ENCODE peak calls at places on chromosomes 12 and 14, in six cellular contexts. I is ovary, D is HCT116, O is heart left ventricle, N is IMR-90, Q is esophagus squamous epithelium. F is an unnamed sample.

GRCh38 chr14:103483600-103483999 is 39.0 kb downstream of the CKB start:
- DNase-seq in N (peak; percentile 98), Q (no peak), D (no peak), I (no peak), O (no peak), F (no peak)

GRCh38 chr12:129540249-129540648 is 363.6 kb downstream of the TMEM132D start:
- DNase-seq in I (no peak), Q (no peak), N (no peak), D (no peak), O (no peak), F (no peak)

GRCh38 chr12:124940393-124941169 is 26.1 kb upstream of the UBC start:
- DNase-seq in O (peak; percentile 94), Q (no peak), D (peak; percentile 86), N (peak; percentile 87), I (peak; percentile 87), F (peak; percentile 95)

GRCh38 chr12:65894624-65895023 is 70.3 kb downstream of the HMGA2 start:
- DNase-seq in Q (no peak), N (no peak), O (no peak), I (no peak), D (no peak), F (no peak)

GRCh38 chr14:57833304-57833703 is 32.6 kb downstream of the SLC35F4 start:
- DNase-seq in D (peak; percentile 96), N (peak; percentile 88), Q (no peak), O (peak; percentile 40), I (peak; percentile 14), F (no peak)

GRCh38 chr14:93727039-93727740 is 61.1 kb downstream of the PRIMA1 start:
- DNase-seq in D (no peak), O (no peak), I (no peak), N (no peak), Q (no peak), F (no peak)

GRCh38 chr12:29743801-29744200 is 39.9 kb downstream of the TMTC1 start:
- DNase-seq in Q (no peak), N (peak; percentile 93), I (no peak), O (no peak), D (no peak), F (no peak)

GRCh38 chr12:47995976-47996375 is 8.3 kb downstream of the COL2A1 start:
- DNase-seq in I (peak; percentile 56), D (no peak), O (no peak), N (peak; percentile 76), Q (no peak), F (no peak)

GRCh38 chr14:104973215-104974145 is 4.7 kb downstream of the AHNAK2 start:
- DNase-seq in I (peak; percentile 82), O (peak; percentile 90), Q (no peak), N (peak; percentile 94), D (peak; percentile 98), F (peak; percentile 50)

GRCh38 chr12:6183689-6184441 is 16.3 kb upstream of the CD9 start:
- DNase-seq in O (no peak), Q (no peak), I (no peak), D (no peak), N (peak; percentile 81), F (no peak)

GRCh38 chr12:38905480-38906351 is at the start of gene CPNE8:
- DNase-seq in N (no peak), I (peak; percentile 83), O (peak; percentile 89), D (peak; percentile 48), Q (peak; percentile 30), F (peak; percentile 78)

GRCh38 chr12:59375633-59376032 is 220.2 kb upstream of the SLC16A7 start:
- DNase-seq in O (no peak), Q (no peak), I (no peak), D (no peak), N (no peak), F (no peak)

GRCh38 chr12:46303039-46303666 is 34.3 kb upstream of the SLC38A1 start:
- DNase-seq in D (peak; percentile 18), O (no peak), N (peak; percentile 33), I (no peak), Q (no peak), F (peak; percentile 28)

GRCh38 chr14:98177551-98177950 is 1094.4 kb downstream of the BCL11B start:
- DNase-seq in N (no peak), Q (no peak), D (no peak), I (no peak), O (no peak), F (no peak)

GRCh38 chr12:117367006-117367638 is 5.7 kb upstream of the NOS1 start:
- DNase-seq in Q (no peak), O (peak; percentile 42), I (peak; percentile 17), N (peak; percentile 53), D (peak; percentile 69), F (peak; percentile 91)

GRCh38 chr14:53032161-53032803 is 81.4 kb upstream of the FERMT2 start:
- DNase-seq in N (peak; percentile 88), O (no peak), I (no peak), Q (no peak), D (peak; percentile 40), F (peak; percentile 48)

GRCh38 chr14:35414365-35414764 is 9.8 kb upstream of the NFKBIA start:
- DNase-seq in N (peak; percentile 49), D (no peak), Q (no peak), O (peak; percentile 47), I (no peak), F (no peak)

GRCh38 chr14:104794099-104794498 is 1.4 kb downstream of the AKT1 start:
- DNase-seq in Q (no peak), I (peak; percentile 63), N (peak; percentile 66), O (peak; percentile 70), D (no peak), F (peak; percentile 62)

GRCh38 chr12:117214797-117215196 is 24.5 kb upstream of the FBXO21 start:
- DNase-seq in O (no peak), D (no peak), Q (no peak), N (no peak), I (no peak), F (no peak)

GRCh38 chr12:7295529-7295928 is 8.3 kb upstream of the ACSM4 start:
- DNase-seq in O (no peak), N (no peak), D (no peak), I (no peak), Q (no peak), F (no peak)

GRCh38 chr12:7289743-7290142 is 14.1 kb upstream of the ACSM4 start:
- DNase-seq in Q (no peak), O (no peak), N (no peak), I (no peak), D (peak; percentile 32), F (no peak)

GRCh38 chr12:7292300-7292699 is 11.6 kb upstream of the ACSM4 start:
- DNase-seq in I (no peak), D (no peak), O (no peak), Q (no peak), N (no peak), F (no peak)

DNA sequence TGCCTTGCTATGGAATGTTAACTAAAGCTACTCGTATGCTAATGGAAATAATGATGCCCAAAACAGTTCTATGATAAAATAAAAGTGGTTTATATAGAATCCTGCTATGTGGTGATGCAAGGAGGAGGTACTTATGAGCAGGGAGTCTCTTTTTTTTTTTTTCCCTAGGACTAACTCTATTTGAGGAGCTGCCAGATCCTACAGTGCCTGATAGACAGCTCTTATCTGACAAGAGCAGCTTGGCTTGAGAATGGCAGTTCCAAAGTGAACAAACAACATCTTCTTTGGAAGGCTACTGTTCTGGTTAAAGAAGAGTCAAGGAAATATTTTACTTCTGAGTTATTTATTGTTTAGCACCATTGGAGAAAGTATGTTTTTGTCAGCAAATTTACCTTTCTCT is 10.2 kb upstream of the ACSM4 start:
- DNase-seq in D (no peak), I (no peak), N (no peak), O (no peak), Q (no peak), F (no peak)
- TF ChIP-seq POLR2A in D (no peak), I (no peak), N (no peak), O (no peak), Q (no peak), F (no peak)

GRCh38 chr12:2356601-2357125 is 303.9 kb downstream of the CACNA1C start:
- DNase-seq in I (no peak), O (no peak), Q (no peak), D (no peak), N (no peak), F (no peak)

GRCh38 chr12:2360630-2361170 is 307.9 kb downstream of the CACNA1C start:
- DNase-seq in O (no peak), Q (no peak), D (no peak), N (no peak), I (no peak), F (no peak)

GRCh38 chr12:2359725-2360629 is 307.2 kb downstream of the CACNA1C start:
- DNase-seq in N (no peak), I (no peak), Q (no peak), O (no peak), D (no peak), F (no peak)

GRCh38 chr12:2355604-2356003 is 302.8 kb downstream of the CACNA1C start:
- DNase-seq in O (no peak), I (no peak), N (no peak), Q (no peak), D (no peak), F (no peak)

DNA sequence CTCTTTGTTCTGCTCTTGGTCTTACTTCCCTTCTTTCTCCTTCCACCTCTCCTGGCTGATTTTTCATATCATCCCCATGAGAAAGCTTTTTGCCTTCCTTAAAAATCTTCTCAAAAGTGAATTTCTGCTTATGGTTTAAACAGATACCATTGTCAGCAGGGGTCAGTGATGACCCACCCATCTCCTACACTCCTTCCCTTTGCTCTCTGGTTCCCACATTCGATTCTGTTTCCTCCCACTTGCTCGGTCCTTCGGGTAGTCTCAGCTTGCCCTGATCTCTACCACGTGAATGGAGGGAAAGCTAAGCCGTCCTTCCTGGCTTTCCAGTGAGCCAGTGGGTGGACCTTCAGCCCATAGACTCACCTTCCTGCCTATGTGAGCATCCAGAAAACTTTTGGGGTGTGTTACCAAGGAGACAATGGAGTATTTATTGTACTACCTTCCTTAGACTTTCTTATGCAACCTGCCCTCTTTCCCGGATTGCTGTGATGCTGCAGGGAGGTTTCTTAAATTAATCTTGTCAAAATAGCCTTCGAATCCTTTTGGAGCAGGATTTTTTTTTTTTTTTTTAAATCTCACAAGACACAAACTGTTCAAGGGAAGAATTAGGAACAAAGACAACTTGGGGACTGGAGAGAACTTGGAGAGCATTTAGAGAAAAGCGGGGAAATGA is 306.3 kb downstream of the CACNA1C start:
- DNase-seq in O (no peak), D (no peak), Q (no peak), I (no peak), N (no peak), F (no peak)
- TF ChIP-seq CTCF in O (no peak), D (no peak), Q (no peak), I (no peak), N (no peak), F (no peak)

DNA sequence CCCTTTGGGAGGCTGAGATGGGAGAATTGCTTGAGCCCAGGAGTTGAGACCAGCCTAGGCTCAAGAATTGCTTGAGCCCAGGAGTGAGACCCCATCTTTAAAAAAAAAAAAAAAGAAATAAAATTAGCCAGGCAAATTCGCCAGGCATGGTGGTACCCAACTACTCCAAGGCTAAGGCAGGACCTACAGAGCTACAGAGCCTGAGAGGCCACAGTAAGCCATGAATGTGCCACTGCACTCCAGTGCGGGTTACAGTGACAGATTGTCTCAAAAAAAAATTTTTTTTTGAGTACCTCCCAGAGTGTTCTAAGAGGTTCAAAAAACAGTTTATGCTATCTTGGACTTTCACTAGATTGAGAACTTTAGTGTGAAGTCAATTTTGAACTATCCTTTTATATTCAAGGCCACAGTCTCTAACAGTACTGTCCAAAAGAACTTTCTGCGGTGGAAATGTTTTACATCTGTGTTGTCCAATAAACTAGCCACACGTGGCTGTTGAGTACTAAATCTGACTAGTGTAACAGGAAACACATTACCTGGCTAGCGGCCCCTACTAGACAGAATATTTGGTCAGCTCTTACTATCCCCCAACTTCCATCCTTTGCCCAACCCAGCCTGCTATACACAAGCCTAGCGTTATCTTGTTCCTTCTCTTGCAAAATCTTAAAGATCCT is 2.4 kb downstream of the RPL36AL start:
- DNase-seq in Q (no peak), D (no peak), N (no peak), O (no peak), I (no peak), F (no peak)
- TF ChIP-seq POLR2A in Q (no peak), D (no peak), N (no peak), O (no peak), I (no peak), F (no peak)

GRCh38 chr14:49306152-49306751 is 279.9 kb downstream of the RPS29 start:
- DNase-seq in I (no peak), D (peak; percentile 18), Q (no peak), O (no peak), N (peak; percentile 7), F (no peak)
- TF ChIP-seq CTCF in I (peak; percentile 30), D (peak; percentile 12), Q (no peak), O (no peak), N (peak; percentile 44), F (peak; percentile 20)